ENCODE peak calls at places on chromosome 15, in eight cellular contexts. P, Q, F, Z, D, V, S and B are unnamed samples.

GRCh38 chr15:67105065-67105951 is 39.9 kb downstream of the SMAD3 start:
- DNase-seq in Q (no peak), D (no peak), P (no peak), S (no peak), Z (no peak), V (no peak), F (no peak), B (peak; percentile 93)

GRCh38 chr15:84649706-84650105 is 4.4 kb downstream of the WDR73 start:
- DNase-seq in P (no peak), F (no peak), Q (no peak), S (no peak), Z (no peak), V (no peak), D (no peak), B (no peak)

GRCh38 chr15:33043636-33044035 is 150.9 kb downstream of the FMN1 start:
- DNase-seq in V (no peak), P (no peak), Z (no peak), D (no peak), F (no peak), Q (no peak), S (no peak), B (no peak)

GRCh38 chr15:36428102-36428845 is 151.2 kb upstream of the CDIN1 start:
- DNase-seq in S (no peak), Q (no peak), V (no peak), P (no peak), D (no peak), F (no peak), Z (no peak), B (peak; percentile 24)

GRCh38 chr15:43187544-43188155 is 2.4 kb downstream of the CCNDBP1 start:
- DNase-seq in Q (peak; percentile 30), D (peak; percentile 59), Z (no peak), P (peak; percentile 17), V (no peak), F (peak; percentile 52), S (no peak), B (no peak)

GRCh38 chr15:67086650-67086941 is 21.2 kb downstream of the SMAD3 start:
- DNase-seq in P (no peak), F (no peak), Z (no peak), V (no peak), D (no peak), S (no peak), Q (no peak), B (no peak)

GRCh38 chr15:36856339-36856973 is 243.9 kb downstream of the MEIS2 start:
- DNase-seq in Z (no peak), S (no peak), D (no peak), P (no peak), Q (no peak), V (no peak), F (no peak), B (no peak)

GRCh38 chr15:88618686-88619085 is 2.5 kb upstream of the AEN start:
- DNase-seq in F (no peak), D (no peak), Z (no peak), S (no peak), V (no peak), Q (no peak), P (no peak), B (no peak)

GRCh38 chr15:55196011-55196410 is 730 bp downstream of the RSL24D1 start:
- DNase-seq in Q (no peak), V (no peak), F (peak; percentile 9), Z (no peak), P (no peak), D (peak; percentile 11), S (no peak), B (no peak)

GRCh38 chr15:89685995-89686394 is 4.6 kb downstream of the PEX11A start:
- DNase-seq in V (no peak), S (no peak), Q (no peak), F (no peak), D (no peak), P (no peak), Z (no peak), B (no peak)

GRCh38 chr15:74319596-74320357 is 47.7 kb downstream of the CYP11A1 start:
- DNase-seq in Q (no peak), S (no peak), Z (no peak), V (no peak), F (no peak), D (peak; percentile 22), P (no peak), B (no peak)

GRCh38 chr15:100686021-100686724 is 83.8 kb downstream of the ASB7 start:
- DNase-seq in D (no peak), S (no peak), Q (no peak), Z (no peak), P (no peak), V (no peak), F (no peak), B (no peak)

GRCh38 chr15:32898991-32899613 is 181.3 kb downstream of the GREM1 start:
- DNase-seq in S (no peak), V (no peak), Q (peak; percentile 21), F (no peak), Z (no peak), P (peak; percentile 89), D (peak; percentile 21), B (no peak)

GRCh38 chr15:56243117-56243773 is 434 bp downstream of the RFX7 start:
- DNase-seq in S (peak; percentile 64), Z (peak; percentile 61), V (peak; percentile 53), P (peak; percentile 57), F (peak; percentile 66), D (peak; percentile 66), Q (no peak), B (no peak)

GRCh38 chr15:68633181-68634121 is 54.7 kb downstream of the CORO2B start:
- DNase-seq in V (no peak), Z (no peak), P (no peak), F (no peak), D (no peak), S (no peak), Q (no peak), B (no peak)

GRCh38 chr15:63037996-63038720 is 4.4 kb upstream of the TPM1 start:
- DNase-seq in Z (no peak), Q (no peak), D (no peak), P (peak; percentile 42), V (no peak), S (no peak), F (no peak), B (no peak)

GRCh38 chr15:47288794-47289193 is 428.5 kb upstream of the SEMA6D start:
- DNase-seq in S (no peak), Z (no peak), Q (no peak), P (no peak), D (no peak), F (no peak), V (no peak), B (peak; percentile 26)

GRCh38 chr15:101528108-101528916 is 38.8 kb upstream of the PCSK6 start:
- DNase-seq in V (no peak), F (no peak), Z (no peak), Q (no peak), D (no peak), S (no peak), P (no peak), B (no peak)

GRCh38 chr15:45587861-45588170 is 637 bp downstream of the BLOC1S6 start:
- DNase-seq in D (no peak), V (no peak), Z (no peak), Q (no peak), F (no peak), S (no peak), P (no peak), B (peak; percentile 77)

GRCh38 chr15:69730281-69731235 is 277.9 kb downstream of the RPLP1 start:
- DNase-seq in S (no peak), Z (no peak), F (no peak), Q (no peak), P (no peak), D (no peak), V (no peak), B (no peak)

GRCh38 chr15:31173790-31174450 is 72.4 kb upstream of the TRPM1 start:
- DNase-seq in S (no peak), D (no peak), P (no peak), Q (no peak), V (no peak), F (no peak), Z (no peak), B (no peak)

GRCh38 chr15:67043939-67044771 is 21.2 kb upstream of the SMAD3 start:
- DNase-seq in Q (no peak), D (no peak), Z (no peak), F (no peak), V (no peak), P (no peak), S (no peak), B (peak; percentile 79)

GRCh38 chr15:90839187-90840071 is 29.0 kb upstream of the FURIN start:
- DNase-seq in S (no peak), P (peak; percentile 6), F (peak; percentile 21), Q (no peak), Z (no peak), D (peak; percentile 60), V (no peak), B (peak; percentile 39)

GRCh38 chr15:48266029-48266428 is 59.9 kb downstream of the SLC12A1 start:
- DNase-seq in D (no peak), S (no peak), Z (no peak), V (no peak), P (no peak), F (no peak), Q (no peak), B (no peak)

GRCh38 chr15:58864602-58865419 is 68.7 kb downstream of the SLTM start:
- DNase-seq in D (no peak), Q (no peak), Z (no peak), P (no peak), S (no peak), F (no peak), V (no peak), B (no peak)

GRCh38 chr15:39248204-39248603 is 332.7 kb upstream of the THBS1 start:
- DNase-seq in S (no peak), V (no peak), Z (no peak), P (no peak), F (no peak), Q (no peak), D (no peak), B (peak; percentile 74)

GRCh38 chr15:63348392-63348791 is 33.3 kb downstream of the CA12 start:
- DNase-seq in D (no peak), Q (no peak), F (peak; percentile 78), S (no peak), V (no peak), P (peak; percentile 76), Z (no peak), B (peak; percentile 79)

GRCh38 chr15:40048155-40048792 is 9.3 kb upstream of the SRP14 start:
- DNase-seq in F (no peak), Z (peak; percentile 62), V (peak; percentile 49), D (peak; percentile 78), P (no peak), S (no peak), Q (no peak), B (no peak)

GRCh38 chr15:63909819-63910437 is 76.2 kb upstream of the HERC1 start:
- DNase-seq in Z (no peak), D (no peak), V (no peak), P (no peak), Q (no peak), F (no peak), S (no peak), B (peak; percentile 11)

GRCh38 chr15:62989366-62990055 is 53.0 kb upstream of the TPM1 start:
- DNase-seq in S (no peak), D (no peak), F (no peak), Z (no peak), Q (no peak), V (no peak), P (no peak), B (peak; percentile 82)

GRCh38 chr15:101530224-101530958 is 40.9 kb upstream of the PCSK6 start:
- DNase-seq in S (no peak), P (no peak), Q (no peak), V (no peak), F (no peak), Z (no peak), D (no peak), B (no peak)

GRCh38 chr15:28895566-28895965 is 9.8 kb downstream of the APBA2 start:
- DNase-seq in Q (no peak), F (no peak), S (no peak), P (no peak), Z (no peak), D (no peak), V (no peak), B (no peak)

GRCh38 chr15:74988007-74988800 is 7.2 kb upstream of the SCAMP5 start:
- DNase-seq in Z (peak; percentile 52), Q (no peak), S (peak; percentile 64), D (peak; percentile 65), V (no peak), F (no peak), P (peak; percentile 21), B (no peak)

GRCh38 chr15:28900041-28900891 is 14.5 kb downstream of the APBA2 start:
- DNase-seq in V (no peak), S (no peak), P (no peak), F (no peak), D (no peak), Z (no peak), Q (no peak), B (no peak)